ENCODE peak calls at places on chromosome 16, in four cellular contexts. E, T, V and M are unnamed samples.

GRCh38 chr16:17351471-17352045 is 119.2 kb downstream of the XYLT1 start:
- DNase-seq in E (no peak), T (no peak), V (no peak), M (no peak)

GRCh38 chr16:50945136-50945535 is 203.2 kb downstream of the CYLD start:
- DNase-seq in E (no peak), T (no peak), V (no peak), M (no peak)

GRCh38 chr16:53792161-53792951 is 88.4 kb downstream of the FTO start:
- DNase-seq in E (no peak), T (no peak), V (no peak), M (no peak)

GRCh38 chr16:85803570-85803969 is 4.1 kb downstream of the COX4I1 start:
- DNase-seq in E (no peak), T (no peak), V (no peak), M (no peak)

GRCh38 chr16:81836279-81837054 is 57.4 kb downstream of the PLCG2 start:
- DNase-seq in E (no peak), T (no peak), V (no peak), M (no peak)

GRCh38 chr16:66918355-66918754 is 330 bp downstream of the CDH16 start:
- DNase-seq in E (no peak), T (no peak), V (no peak), M (no peak)

GRCh38 chr16:70454221-70455034 is at the start of gene FCSK:
- DNase-seq in E (peak; percentile 51), T (peak; percentile 67), V (peak; percentile 82), M (peak; percentile 81)

GRCh38 chr16:56354016-56354415 is 71.3 kb downstream of the AMFR start:
- DNase-seq in E (peak; percentile 4), T (no peak), V (peak; percentile 10), M (peak; percentile 10)

GRCh38 chr16:76639685-76640289 is 362.6 kb downstream of the CNTNAP4 start:
- DNase-seq in E (no peak), T (no peak), V (no peak), M (no peak)

GRCh38 chr16:65071371-65072311 is 50.2 kb downstream of the CDH11 start:
- DNase-seq in E (peak; percentile 33), T (peak; percentile 68), V (no peak), M (peak; percentile 27)

GRCh38 chr16:12907670-12908233 is 6.4 kb downstream of the SHISA9 start:
- DNase-seq in E (no peak), T (no peak), V (no peak), M (no peak)

GRCh38 chr16:48383204-48383876 is 1.9 kb downstream of the SIAH1 start:
- DNase-seq in E (no peak), T (no peak), V (no peak), M (no peak)

GRCh38 chr16:4113358-4114256 is 2.6 kb downstream of the ADCY9 start:
- DNase-seq in E (no peak), T (no peak), V (no peak), M (no peak)

GRCh38 chr16:22782299-22782698 is 31.7 kb upstream of the HS3ST2 start:
- DNase-seq in E (peak; percentile 22), T (no peak), V (no peak), M (peak; percentile 18)

GRCh38 chr16:46731691-46732555 is 16.2 kb downstream of the MYLK3 start:
- DNase-seq in E (no peak), T (no peak), V (no peak), M (peak; percentile 88)

GRCh38 chr16:71965223-71965622 is 35.0 kb downstream of the PKD1L3 start:
- DNase-seq in E (no peak), T (no peak), V (no peak), M (no peak)

GRCh38 chr16:21265104-21265825 is 12.8 kb downstream of the CRYM start:
- DNase-seq in E (no peak), T (peak; percentile 34), V (no peak), M (no peak)

DNA sequence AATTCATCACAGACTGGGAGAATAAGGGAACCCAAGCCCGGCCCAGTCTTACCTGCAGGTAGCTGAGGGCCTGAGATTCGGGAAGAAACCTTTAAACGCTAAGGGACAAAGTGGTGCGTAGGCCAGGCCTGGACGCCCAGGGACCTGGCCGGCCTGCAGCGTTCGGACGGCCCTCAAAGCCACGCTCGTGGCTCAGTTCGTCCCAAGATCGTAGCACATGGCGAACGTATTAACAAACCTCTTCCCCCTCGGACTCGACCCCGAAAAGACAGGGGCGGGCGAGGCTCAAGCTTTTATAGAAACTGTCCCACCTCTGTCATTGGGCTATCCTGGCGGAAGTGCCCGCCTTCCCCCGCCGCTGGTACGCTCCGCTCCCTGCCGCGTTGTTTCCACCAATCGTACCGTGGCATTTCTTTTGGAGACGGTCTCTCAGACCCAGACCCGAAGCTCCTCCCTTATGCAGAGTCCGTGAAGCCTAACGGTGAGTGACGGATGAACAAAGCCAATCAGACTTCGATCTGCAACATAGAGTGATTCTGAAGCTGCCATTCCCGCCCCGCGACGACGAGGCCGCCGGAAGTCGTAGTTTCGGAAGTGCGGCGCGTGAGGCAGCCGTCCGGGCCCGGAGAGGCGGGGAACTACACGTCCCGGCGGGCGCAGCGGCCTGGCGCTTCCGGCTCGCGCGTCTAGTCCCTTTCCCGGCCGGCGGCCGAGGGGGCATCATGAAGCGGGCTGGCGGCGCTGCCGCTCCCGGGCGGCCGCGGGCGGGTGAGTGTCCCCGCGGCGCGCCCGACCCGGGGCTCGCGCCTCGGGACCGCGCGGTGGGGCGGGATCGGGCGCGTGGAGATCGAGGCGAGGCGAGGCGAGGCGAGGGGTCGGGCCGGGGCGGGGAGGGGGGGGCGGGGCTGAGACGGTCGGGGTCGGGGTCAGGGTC is at the start of gene TRAF7:
- DNase-seq in E (peak; percentile 99), T (peak; percentile 99), V (peak; percentile 99), M (peak; percentile 100)
- H3K4me1 ChIP-seq in E (peaks cover 34% of the 10 kb centered on the region), T (peaks cover 67% of the 10 kb centered on the region), V (peaks cover 77% of the 10 kb centered on the region), M (peaks cover 60% of the 10 kb centered on the region)

DNA sequence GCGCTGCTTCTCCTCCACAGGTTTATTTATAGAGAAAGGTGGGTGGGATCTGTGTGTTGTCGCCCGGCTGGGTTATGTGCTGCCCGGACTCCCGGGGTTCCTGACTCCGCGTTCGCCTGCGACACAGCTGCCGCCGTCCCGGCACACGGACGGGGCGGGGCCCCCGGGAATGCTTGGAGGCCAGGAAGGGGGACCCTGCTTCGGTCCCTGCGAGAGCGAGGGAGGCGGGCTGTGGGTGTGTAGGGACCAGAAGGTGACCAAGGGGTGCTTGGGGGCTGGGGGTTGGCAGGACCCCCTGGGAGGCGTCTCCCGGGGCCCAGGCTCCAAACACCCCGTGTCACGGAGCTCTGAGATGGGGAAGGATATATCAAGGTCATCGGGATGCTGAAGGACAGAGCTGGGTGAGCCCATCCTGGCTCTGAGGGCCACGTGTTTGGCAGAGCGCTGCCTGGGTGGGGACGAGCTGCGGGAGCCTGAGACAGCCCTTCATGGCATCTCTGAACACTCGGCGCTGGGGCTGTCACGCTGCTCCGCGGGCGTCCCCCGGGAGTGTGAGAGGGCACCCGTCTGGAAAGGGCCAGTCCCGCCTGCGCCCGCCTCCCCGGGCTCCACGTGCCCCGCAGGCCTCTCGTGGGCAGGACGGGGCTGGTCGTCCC is 4.2 kb downstream of the CACNA1H start:
- DNase-seq in E (no peak), T (no peak), V (no peak), M (no peak)
- H3K4me1 ChIP-seq in E (peaks cover 42% of the 10 kb centered on the region), T (peaks cover 11% of the 10 kb centered on the region), V (peaks cover 9% of the 10 kb centered on the region), M (peaks cover 54% of the 10 kb centered on the region)

GRCh38 chr16:88810166-88810867 is 1.4 kb downstream of the APRT start:
- DNase-seq in E (no peak), T (no peak), V (peak; percentile 62), M (no peak)
- H3K4me1 ChIP-seq in E (peaks cover 23% of the 10 kb centered on the region), T (peaks cover 13% of the 10 kb centered on the region), V (peaks cover 22% of the 10 kb centered on the region), M (peaks cover 30% of the 10 kb centered on the region)

DNA sequence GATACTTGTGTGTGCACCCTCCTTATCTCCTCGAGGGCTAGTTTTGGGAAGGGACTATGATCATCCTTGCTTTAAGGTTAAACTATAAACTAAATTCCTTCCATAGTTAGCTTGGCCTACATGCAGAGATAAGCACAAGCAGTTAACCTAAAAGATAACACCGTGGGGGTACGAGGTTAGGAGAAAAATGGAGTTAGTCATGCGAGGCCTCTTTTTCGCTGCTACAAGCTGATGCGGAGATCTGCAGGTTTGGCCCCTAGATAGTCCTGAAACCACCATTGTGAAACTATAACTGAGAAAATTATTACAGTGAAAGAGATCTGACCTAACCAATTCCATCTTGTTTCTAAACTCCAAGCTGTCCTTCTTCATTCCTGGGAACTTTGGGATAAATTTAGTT is 113.7 kb upstream of the ZKSCAN2 start:
- DNase-seq in E (no peak), T (no peak), V (no peak), M (no peak)
- H3K4me1 ChIP-seq in E (no peaks in the 10 kb centered on the region), T (no peaks in the 10 kb centered on the region), V (no peaks in the 10 kb centered on the region), M (no peaks in the 10 kb centered on the region)